ENCODE peak calls at places on chromosomes 5 and 9, in four cellular contexts. F is RCC 7860; C is activated naive CD8-positive, alpha-beta T cell treated with anti-CD3 and anti-CD28 coated beads, Interleukin-2, amount 50 U/mL, for 24 hours; G is nucleus accumbens. Z is an unnamed sample.

GRCh38 chr5:30932611-30933010 is 260.9 kb upstream of the CDH6 start:
- DNase-seq in F (no peak), C (no peak), G (no peak), Z (no peak)

GRCh38 chr5:55636711-55637110 is 75.4 kb downstream of the SLC38A9 start:
- DNase-seq in F (no peak), C (no peak), G (no peak), Z (no peak)

GRCh38 chr5:134846641-134846960 is 833 bp downstream of the C5orf24 start:
- DNase-seq in F (no peak), C (peak; percentile 31), G (no peak), Z (no peak)

GRCh38 chr5:82349651-82350050 is 71.5 kb upstream of the RPS23 start:
- DNase-seq in F (no peak), C (peak; percentile 57), G (no peak), Z (peak; percentile 35)

GRCh38 chr9:19583890-19584289 is 175.1 kb downstream of the ACER2 start:
- DNase-seq in F (no peak), C (no peak), G (no peak), Z (no peak)

GRCh38 chr5:178213003-178213449 is 8.7 kb downstream of the HNRNPAB start:
- DNase-seq in F (no peak), C (no peak), G (no peak), Z (no peak)

GRCh38 chr9:106621299-106621920 is 241.6 kb upstream of the ZNF462 start:
- DNase-seq in F (no peak), C (no peak), G (peak; percentile 45), Z (no peak)

GRCh38 chr5:117623042-117623815 is 1048.6 kb upstream of the SEMA6A start:
- DNase-seq in F (no peak), C (no peak), G (no peak), Z (no peak)

GRCh38 chr9:136546697-136547481 is 1.0 kb upstream of the NOTCH1 start:
- DNase-seq in F (peak; percentile 45), C (peak; percentile 59), G (peak; percentile 66), Z (peak; percentile 90)

GRCh38 chr9:111525056-111525977 is at the start of gene ZNF483:
- DNase-seq in F (peak; percentile 43), C (peak; percentile 71), G (peak; percentile 72), Z (peak; percentile 37)

GRCh38 chr5:80170117-80170535 is 85.7 kb downstream of the SERINC5 start:
- DNase-seq in F (no peak), C (no peak), G (no peak), Z (no peak)

GRCh38 chr5:27353970-27354369 is 315.6 kb upstream of the CDH9 start:
- DNase-seq in F (no peak), C (no peak), G (no peak), Z (no peak)

GRCh38 chr9:114718801-114719221 is 36.8 kb upstream of the TEX48 start:
- DNase-seq in F (peak; percentile 81), C (peak; percentile 84), G (no peak), Z (peak; percentile 38)

GRCh38 chr9:135145312-135145711 is 57.8 kb downstream of the OLFM1 start:
- DNase-seq in F (no peak), C (no peak), G (no peak), Z (peak; percentile 44)

GRCh38 chr5:127434588-127434987 is 82.9 kb upstream of the PRRC1 start:
- DNase-seq in F (no peak), C (no peak), G (no peak), Z (no peak)

GRCh38 chr5:40988761-40989510 is 79.6 kb downstream of the C7 start:
- DNase-seq in F (peak; percentile 34), C (no peak), G (no peak), Z (no peak)

GRCh38 chr5:68115584-68115983 is 100.0 kb upstream of the PIK3R1 start:
- DNase-seq in F (no peak), C (no peak), G (no peak), Z (no peak)

GRCh38 chr9:33686942-33687341 is 108.4 kb upstream of the PRSS3 start:
- DNase-seq in F (no peak), C (no peak), G (no peak), Z (no peak)

GRCh38 chr5:157357823-157358222 is 91.9 kb downstream of the CYFIP2 start:
- DNase-seq in F (no peak), C (no peak), G (no peak), Z (no peak)

Z was measured in H54.